ENCODE peak calls at places on chromosomes 6 and 20, in eight cellular contexts. One of them, this sample, is unnamed. For H3K4me1, the result is how much of the 10 kb centered on the place peaks cover.

GRCh38 chr6:13302751-13303667 is 25.3 kb downstream of the TBC1D7 start:
- DNase-seq in ovary: peak
- DNase-seq in GM12878: peak
- DNase-seq in thyroid gland: no peak
- DNase-seq in gastrocnemius medialis: peak
- DNase-seq in right lobe of liver: peak
- DNase-seq in transverse colon: peak
- DNase-seq in K562: peak
- DNase-seq in this sample: peak

GRCh38 chr6:53056273-53056672 is 8.9 kb upstream of the FBXO9 start:
- DNase-seq in K562: no peak
- DNase-seq in gastrocnemius medialis: no peak
- DNase-seq in right lobe of liver: no peak
- DNase-seq in GM12878: no peak
- DNase-seq in transverse colon: no peak
- DNase-seq in thyroid gland: no peak
- DNase-seq in ovary: no peak
- DNase-seq in this sample: no peak

GRCh38 chr20:25018425-25018824 is 25.9 kb upstream of the APMAP start:
- DNase-seq in thyroid gland: no peak
- DNase-seq in GM12878: no peak
- DNase-seq in gastrocnemius medialis: no peak
- DNase-seq in transverse colon: no peak
- DNase-seq in K562: no peak
- DNase-seq in right lobe of liver: no peak
- DNase-seq in ovary: no peak
- DNase-seq in this sample: peak

GRCh38 chr6:142417331-142417750 is 115.5 kb downstream of the ADGRG6 start:
- DNase-seq in thyroid gland: no peak
- DNase-seq in gastrocnemius medialis: no peak
- DNase-seq in ovary: no peak
- DNase-seq in K562: no peak
- DNase-seq in GM12878: no peak
- DNase-seq in transverse colon: no peak
- DNase-seq in right lobe of liver: no peak
- DNase-seq in this sample: no peak

GRCh38 chr6:88380083-88380482 is 213.9 kb upstream of the CNR1 start:
- DNase-seq in thyroid gland: no peak
- DNase-seq in gastrocnemius medialis: peak
- DNase-seq in right lobe of liver: no peak
- DNase-seq in K562: no peak
- DNase-seq in transverse colon: no peak
- DNase-seq in GM12878: no peak
- DNase-seq in ovary: peak
- DNase-seq in this sample: peak

GRCh38 chr6:34232901-34233300 is 3.8 kb upstream of the HMGA1 start:
- DNase-seq in ovary: no peak
- DNase-seq in GM12878: no peak
- DNase-seq in thyroid gland: peak
- DNase-seq in K562: no peak
- DNase-seq in right lobe of liver: peak
- DNase-seq in transverse colon: no peak
- DNase-seq in gastrocnemius medialis: peak
- DNase-seq in this sample: no peak

GRCh38 chr20:54606384-54606783 is 131.0 kb downstream of the DOK5 start:
- DNase-seq in K562: no peak
- DNase-seq in thyroid gland: no peak
- DNase-seq in right lobe of liver: no peak
- DNase-seq in transverse colon: no peak
- DNase-seq in ovary: no peak
- DNase-seq in gastrocnemius medialis: no peak
- DNase-seq in GM12878: peak
- DNase-seq in this sample: no peak

GRCh38 chr6:73388433-73388799 is 6.2 kb upstream of the DDX43 start:
- DNase-seq in ovary: no peak
- DNase-seq in thyroid gland: no peak
- DNase-seq in GM12878: no peak
- DNase-seq in gastrocnemius medialis: no peak
- DNase-seq in transverse colon: no peak
- DNase-seq in right lobe of liver: no peak
- DNase-seq in K562: no peak
- DNase-seq in this sample: no peak

GRCh38 chr6:29530671-29531310 is 28.7 kb downstream of the UBD start:
- DNase-seq in thyroid gland: no peak
- DNase-seq in GM12878: no peak
- DNase-seq in ovary: no peak
- DNase-seq in K562: no peak
- DNase-seq in gastrocnemius medialis: no peak
- DNase-seq in right lobe of liver: no peak
- DNase-seq in transverse colon: no peak
- DNase-seq in this sample: no peak

GRCh38 chr6:96394727-96395126 is 126.9 kb upstream of the UFL1 start:
- DNase-seq in right lobe of liver: no peak
- DNase-seq in ovary: no peak
- DNase-seq in GM12878: no peak
- DNase-seq in thyroid gland: no peak
- DNase-seq in gastrocnemius medialis: no peak
- DNase-seq in transverse colon: no peak
- DNase-seq in K562: no peak
- DNase-seq in this sample: no peak

GRCh38 chr6:34248198-34248726 is 544 bp downstream of the SMIM29 start:
- DNase-seq in right lobe of liver: peak
- DNase-seq in ovary: peak
- DNase-seq in thyroid gland: peak
- DNase-seq in GM12878: no peak
- DNase-seq in gastrocnemius medialis: peak
- DNase-seq in transverse colon: peak
- DNase-seq in K562: peak
- DNase-seq in this sample: peak

DNA sequence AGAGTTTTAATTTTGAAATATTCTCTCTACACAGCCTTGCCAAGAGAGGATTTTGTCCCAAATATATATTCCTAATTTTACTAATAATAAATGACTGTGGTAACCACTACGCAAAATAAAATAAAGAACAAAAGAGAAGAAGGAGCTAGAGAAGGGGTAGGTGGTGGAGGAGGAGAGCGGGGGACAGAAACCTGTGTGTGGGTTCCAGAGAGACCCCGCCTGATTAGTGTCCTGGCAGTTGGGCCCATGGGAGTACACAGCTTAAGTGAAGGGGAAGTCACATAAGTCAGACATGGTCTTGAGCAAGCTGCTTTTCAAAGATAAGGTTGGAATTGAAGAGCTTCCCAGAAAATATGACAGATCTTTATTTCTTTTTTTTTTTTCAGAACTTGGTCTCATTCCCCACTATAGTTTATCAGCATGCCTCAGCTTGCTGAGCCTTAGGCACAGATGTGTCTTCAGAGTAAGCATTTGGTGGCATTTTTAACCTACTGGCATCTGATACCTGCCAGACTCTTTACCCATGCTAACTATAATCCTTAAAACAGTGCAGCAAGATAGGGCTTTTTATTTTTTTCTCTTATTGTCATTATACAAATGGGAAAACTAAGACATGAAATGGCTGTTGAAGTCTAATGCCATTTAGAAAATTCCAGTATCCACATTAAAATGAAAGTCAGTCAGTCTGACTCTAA is 9.6 kb upstream of the RHAG start:
- DNase-seq in GM12878: no peak
- DNase-seq in gastrocnemius medialis: no peak
- DNase-seq in right lobe of liver: no peak
- DNase-seq in ovary: no peak
- DNase-seq in K562: peak
- DNase-seq in transverse colon: no peak
- DNase-seq in thyroid gland: no peak
- DNase-seq in this sample: no peak
- TF ChIP-seq POLR2A in GM12878: no peak
- TF ChIP-seq POLR2A in gastrocnemius medialis: no peak
- TF ChIP-seq POLR2A in right lobe of liver: no peak
- TF ChIP-seq POLR2A in ovary: no peak
- TF ChIP-seq POLR2A in K562: no peak
- TF ChIP-seq POLR2A in transverse colon: no peak
- TF ChIP-seq POLR2A in thyroid gland: no peak
- TF ChIP-seq POLR2A in this sample: no peak

GRCh38 chr6:128574413-128574812 is 54.0 kb upstream of the PTPRK start:
- DNase-seq in transverse colon: no peak
- DNase-seq in ovary: no peak
- DNase-seq in GM12878: no peak
- DNase-seq in right lobe of liver: no peak
- DNase-seq in K562: no peak
- DNase-seq in thyroid gland: no peak
- DNase-seq in gastrocnemius medialis: no peak
- DNase-seq in this sample: no peak
- H3K4me1 ChIP-seq in transverse colon: under half
- H3K4me1 ChIP-seq in ovary: under half
- H3K4me1 ChIP-seq in GM12878: under half
- H3K4me1 ChIP-seq in right lobe of liver: under half
- H3K4me1 ChIP-seq in K562: under half
- H3K4me1 ChIP-seq in thyroid gland: under half
- H3K4me1 ChIP-seq in gastrocnemius medialis: under half
- H3K4me1 ChIP-seq in this sample: under half

GRCh38 chr6:79377830-79378460 is 143.5 kb upstream of the HMGN3 start:
- DNase-seq in gastrocnemius medialis: no peak
- DNase-seq in transverse colon: no peak
- DNase-seq in ovary: no peak
- DNase-seq in right lobe of liver: no peak
- DNase-seq in K562: peak
- DNase-seq in thyroid gland: no peak
- DNase-seq in GM12878: no peak
- DNase-seq in this sample: no peak
- TF ChIP-seq POLR2A in gastrocnemius medialis: no peak
- TF ChIP-seq POLR2A in transverse colon: no peak
- TF ChIP-seq POLR2A in ovary: no peak
- TF ChIP-seq POLR2A in right lobe of liver: no peak
- TF ChIP-seq POLR2A in K562: no peak
- TF ChIP-seq POLR2A in thyroid gland: no peak
- TF ChIP-seq POLR2A in GM12878: no peak
- TF ChIP-seq POLR2A in this sample: no peak

DNA sequence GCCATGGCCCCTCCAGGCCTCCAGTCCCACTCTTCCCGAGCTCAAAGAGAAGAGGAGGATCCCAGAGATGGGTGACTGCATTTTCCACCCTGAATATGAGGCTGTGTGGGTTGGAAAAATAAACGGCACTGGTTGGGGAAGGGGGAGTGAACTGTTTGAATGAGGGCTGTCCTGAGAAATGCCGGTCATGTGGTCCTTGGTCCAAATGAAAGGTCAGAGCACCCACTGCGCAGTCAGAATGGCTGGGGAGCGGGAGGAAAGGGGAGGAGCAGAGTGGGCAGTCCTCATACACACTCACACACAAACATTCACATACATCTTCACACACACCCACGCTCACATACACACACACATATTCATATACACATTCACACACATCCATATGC is 83.1 kb downstream of the MRPL14 start:
- DNase-seq in right lobe of liver: peak
- DNase-seq in GM12878: no peak
- DNase-seq in transverse colon: no peak
- DNase-seq in K562: peak
- DNase-seq in thyroid gland: no peak
- DNase-seq in ovary: no peak
- DNase-seq in gastrocnemius medialis: no peak
- DNase-seq in this sample: no peak
- H3K4me1 ChIP-seq in right lobe of liver: under half
- H3K4me1 ChIP-seq in GM12878: under half
- H3K4me1 ChIP-seq in transverse colon: under half
- H3K4me1 ChIP-seq in K562: half or more
- H3K4me1 ChIP-seq in thyroid gland: half or more
- H3K4me1 ChIP-seq in ovary: under half
- H3K4me1 ChIP-seq in gastrocnemius medialis: under half
- H3K4me1 ChIP-seq in this sample: half or more

DNA sequence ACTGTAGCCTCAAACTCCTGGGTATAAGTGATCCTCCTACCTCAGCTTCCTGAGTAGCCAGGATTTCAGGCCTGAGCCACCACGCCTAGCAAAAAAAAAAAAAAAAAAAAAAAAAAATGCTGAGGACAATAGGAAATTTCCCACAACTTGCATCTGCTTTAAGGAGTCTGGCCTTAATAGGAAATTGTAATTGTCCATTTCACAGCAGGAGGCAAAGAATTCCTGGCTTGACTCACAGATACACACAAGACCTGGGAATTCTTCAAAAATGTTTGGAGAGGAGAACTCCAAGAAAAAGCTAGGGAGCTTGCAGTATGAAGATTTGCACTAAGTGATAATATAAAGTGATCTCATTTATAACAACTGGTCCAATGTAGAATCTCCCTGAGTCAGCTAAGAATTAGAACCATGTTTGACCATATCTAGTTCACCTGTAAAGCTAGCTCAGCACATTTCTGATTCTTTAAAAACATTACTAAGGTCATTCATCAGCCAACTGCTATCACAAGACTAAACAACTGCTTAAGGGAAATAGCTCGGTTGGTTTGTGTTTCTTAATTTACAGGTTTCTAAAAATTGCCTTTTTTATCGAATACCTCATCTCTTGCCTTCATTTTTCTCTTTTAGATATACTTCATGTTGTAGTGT is 80.2 kb upstream of the SLC2A12 start:
- DNase-seq in GM12878: no peak
- DNase-seq in K562: no peak
- DNase-seq in ovary: no peak
- DNase-seq in thyroid gland: no peak
- DNase-seq in gastrocnemius medialis: no peak
- DNase-seq in right lobe of liver: no peak
- DNase-seq in transverse colon: no peak
- DNase-seq in this sample: no peak
- TF ChIP-seq POLR2A in GM12878: no peak
- TF ChIP-seq POLR2A in K562: no peak
- TF ChIP-seq POLR2A in ovary: no peak
- TF ChIP-seq POLR2A in thyroid gland: no peak
- TF ChIP-seq POLR2A in gastrocnemius medialis: no peak
- TF ChIP-seq POLR2A in right lobe of liver: no peak
- TF ChIP-seq POLR2A in transverse colon: no peak
- TF ChIP-seq POLR2A in this sample: no peak

GRCh38 chr6:117210279-117210678 is 55.1 kb upstream of the VGLL2 start:
- DNase-seq in right lobe of liver: no peak
- DNase-seq in thyroid gland: no peak
- DNase-seq in K562: no peak
- DNase-seq in gastrocnemius medialis: no peak
- DNase-seq in ovary: no peak
- DNase-seq in GM12878: no peak
- DNase-seq in transverse colon: no peak
- DNase-seq in this sample: no peak

GRCh38 chr6:117215353-117216090 is 49.8 kb upstream of the VGLL2 start:
- DNase-seq in thyroid gland: no peak
- DNase-seq in GM12878: no peak
- DNase-seq in gastrocnemius medialis: no peak
- DNase-seq in right lobe of liver: no peak
- DNase-seq in K562: no peak
- DNase-seq in ovary: no peak
- DNase-seq in transverse colon: no peak
- DNase-seq in this sample: no peak
- H3K4me1 ChIP-seq in thyroid gland: under half
- H3K4me1 ChIP-seq in GM12878: under half
- H3K4me1 ChIP-seq in gastrocnemius medialis: under half
- H3K4me1 ChIP-seq in right lobe of liver: under half
- H3K4me1 ChIP-seq in K562: under half
- H3K4me1 ChIP-seq in ovary: under half
- H3K4me1 ChIP-seq in transverse colon: under half
- H3K4me1 ChIP-seq in this sample: under half